ENCODE peak calls at places on chromosomes 5 and 9, in four cellular contexts. B is SK-N-SH, M is H1, D is HCT116. N is an unnamed sample.

GRCh38 chr5:181260720-181261319 is at the start of gene TRIM52:
- DNase-seq in B (peak; percentile 88), M (peak; percentile 94), D (peak; percentile 89), N (no peak)

GRCh38 chr5:176562189-176562588 is 13.0 kb downstream of the CDHR2 start:
- DNase-seq in B (no peak), M (no peak), D (no peak), N (no peak)

GRCh38 chr5:150289551-150290390 is at the start of gene CAMK2A:
- DNase-seq in B (peak; percentile 56), M (peak; percentile 68), D (no peak), N (no peak)

GRCh38 chr5:36528588-36528987 is 77.8 kb upstream of the SLC1A3 start:
- DNase-seq in B (no peak), M (no peak), D (no peak), N (no peak)

GRCh38 chr5:61496406-61497307 is 164.6 kb downstream of the ZSWIM6 start:
- DNase-seq in B (peak; percentile 37), M (no peak), D (no peak), N (no peak)

GRCh38 chr5:112492291-112492690 is 73.2 kb upstream of the EPB41L4A start:
- DNase-seq in B (peak; percentile 52), M (peak; percentile 56), D (peak; percentile 57), N (peak; percentile 25)

GRCh38 chr9:126410229-126410628 is 83.6 kb downstream of the MVB12B start:
- DNase-seq in B (no peak), M (no peak), D (no peak), N (no peak)

GRCh38 chr9:82513242-82513750 is 524.7 kb downstream of the SPATA31D1 start:
- DNase-seq in B (no peak), M (no peak), D (no peak), N (no peak)

GRCh38 chr9:32069169-32069813 is 315.2 kb upstream of the ACO1 start:
- DNase-seq in B (no peak), M (peak; percentile 45), D (no peak), N (no peak)

GRCh38 chr5:124274949-124275348 is 471.5 kb downstream of the ZNF608 start:
- DNase-seq in B (no peak), M (no peak), D (no peak), N (no peak)

GRCh38 chr5:42720242-42720641 is 36.4 kb upstream of the CCDC152 start:
- DNase-seq in B (no peak), M (no peak), D (no peak), N (no peak)
- TF ChIP-seq SIN3A in B (no peak), M (no peak), D (no peak), N (no peak)

DNA sequence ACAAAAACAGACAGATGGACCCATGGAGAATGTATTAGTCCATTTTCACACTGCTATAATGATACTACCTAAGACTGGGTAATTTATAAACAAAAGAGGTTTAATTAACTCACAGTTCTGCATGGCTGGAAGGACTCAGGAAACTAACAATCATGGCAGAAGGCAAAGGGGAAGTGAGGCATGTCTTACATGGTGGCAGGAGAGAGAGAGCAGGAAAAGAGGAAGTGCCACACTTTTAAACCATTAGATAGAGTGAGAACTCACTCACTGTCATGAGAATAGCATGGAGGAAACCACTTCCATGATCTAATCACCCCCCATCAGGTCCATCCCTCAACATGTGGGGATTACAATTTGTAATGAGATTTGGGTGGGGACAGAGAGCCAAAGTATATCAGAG is 808.9 kb downstream of the CDH12 start:
- DNase-seq in B (no peak), M (no peak), D (no peak), N (no peak)
- TF ChIP-seq SIN3A in B (no peak), M (no peak), D (no peak), N (no peak)

DNA sequence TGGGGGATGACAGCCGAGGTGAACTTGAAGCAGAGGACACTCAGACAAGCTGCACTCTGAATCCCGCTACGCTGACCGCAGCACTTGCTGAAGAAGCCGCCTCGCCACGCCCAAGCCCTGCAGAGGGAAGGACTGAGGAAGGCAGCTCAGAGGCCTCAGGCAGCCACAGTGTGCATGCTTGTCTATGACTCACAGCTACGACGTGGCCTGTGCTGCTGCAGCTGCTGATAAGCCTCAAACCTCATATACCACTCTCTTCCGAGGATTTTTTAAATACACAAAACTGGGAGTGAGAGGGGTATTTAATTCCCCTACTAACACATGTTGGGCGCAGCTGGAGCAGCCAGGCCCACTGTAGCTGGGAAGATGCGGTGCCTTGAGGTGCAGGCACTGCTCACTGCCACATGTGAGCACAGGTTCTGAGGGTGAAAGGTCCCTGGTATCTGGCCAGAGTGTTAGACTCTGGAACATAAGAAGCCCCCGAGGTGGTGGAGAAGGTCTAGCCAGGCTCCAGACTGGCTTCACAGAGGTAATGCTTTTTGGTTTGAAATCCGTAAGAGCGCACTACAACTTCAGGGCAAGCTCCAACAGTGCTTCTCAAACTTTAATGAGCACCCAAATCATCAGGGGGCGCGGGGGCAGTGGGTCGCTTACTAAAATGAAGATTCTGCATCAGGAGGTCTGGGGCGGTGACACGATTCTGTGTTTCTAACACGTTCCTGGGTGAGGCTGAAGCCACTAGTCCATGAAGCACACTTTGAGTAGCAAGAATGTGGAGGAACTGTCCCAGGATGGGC is 196.8 kb downstream of the AUH start:
- DNase-seq in B (no peak), M (no peak), D (peak; percentile 81), N (no peak)
- TF ChIP-seq SIN3A in B (no peak), M (no peak), D (no peak), N (no peak)

GRCh38 chr9:4620046-4620765 is 41.9 kb upstream of the PLPP6 start:
- DNase-seq in B (no peak), M (no peak), D (no peak), N (no peak)
- TF ChIP-seq SIN3A in B (no peak), M (no peak), D (no peak), N (no peak)

GRCh38 chr5:73119492-73120157 is 750 bp upstream of the TMEM171 start:
- DNase-seq in B (peak; percentile 33), M (peak; percentile 74), D (no peak), N (no peak)

GRCh38 chr5:73122875-73123810 is 2.8 kb downstream of the TMEM171 start:
- DNase-seq in B (no peak), M (peak; percentile 57), D (no peak), N (no peak)

GRCh38 chr5:73118331-73119011 is 1.9 kb upstream of the TMEM171 start:
- DNase-seq in B (peak; percentile 64), M (no peak), D (no peak), N (no peak)

GRCh38 chr5:73120222-73121108 is at the start of gene TMEM171:
- DNase-seq in B (peak; percentile 81), M (peak; percentile 76), D (peak; percentile 16), N (no peak)

GRCh38 chr5:73121109-73121443 is 701 bp downstream of the TMEM171 start:
- DNase-seq in B (no peak), M (no peak), D (no peak), N (no peak)
- TF ChIP-seq SIN3A in B (no peak), M (no peak), D (no peak), N (no peak)

GRCh38 chr5:7209583-7210139 is 186.3 kb upstream of the ADCY2 start:
- DNase-seq in B (no peak), M (no peak), D (no peak), N (no peak)

GRCh38 chr5:7207979-7208378 is 188.0 kb upstream of the ADCY2 start:
- DNase-seq in B (no peak), M (no peak), D (no peak), N (no peak)

GRCh38 chr5:7210549-7210948 is 185.4 kb upstream of the ADCY2 start:
- DNase-seq in B (no peak), M (no peak), D (no peak), N (no peak)

GRCh38 chr5:7213525-7213924 is 182.4 kb upstream of the ADCY2 start:
- DNase-seq in B (no peak), M (no peak), D (no peak), N (no peak)

GRCh38 chr5:7208911-7209310 is 187.0 kb upstream of the ADCY2 start:
- DNase-seq in B (no peak), M (no peak), D (no peak), N (no peak)
- TF ChIP-seq SIN3A in B (no peak), M (no peak), D (no peak), N (no peak)

GRCh38 chr9:6384732-6385131 is 28.3 kb upstream of the UHRF2 start:
- DNase-seq in B (no peak), M (no peak), D (no peak), N (no peak)

GRCh38 chr9:6382681-6383080 is 30.3 kb upstream of the UHRF2 start:
- DNase-seq in B (no peak), M (no peak), D (no peak), N (no peak)

DNA sequence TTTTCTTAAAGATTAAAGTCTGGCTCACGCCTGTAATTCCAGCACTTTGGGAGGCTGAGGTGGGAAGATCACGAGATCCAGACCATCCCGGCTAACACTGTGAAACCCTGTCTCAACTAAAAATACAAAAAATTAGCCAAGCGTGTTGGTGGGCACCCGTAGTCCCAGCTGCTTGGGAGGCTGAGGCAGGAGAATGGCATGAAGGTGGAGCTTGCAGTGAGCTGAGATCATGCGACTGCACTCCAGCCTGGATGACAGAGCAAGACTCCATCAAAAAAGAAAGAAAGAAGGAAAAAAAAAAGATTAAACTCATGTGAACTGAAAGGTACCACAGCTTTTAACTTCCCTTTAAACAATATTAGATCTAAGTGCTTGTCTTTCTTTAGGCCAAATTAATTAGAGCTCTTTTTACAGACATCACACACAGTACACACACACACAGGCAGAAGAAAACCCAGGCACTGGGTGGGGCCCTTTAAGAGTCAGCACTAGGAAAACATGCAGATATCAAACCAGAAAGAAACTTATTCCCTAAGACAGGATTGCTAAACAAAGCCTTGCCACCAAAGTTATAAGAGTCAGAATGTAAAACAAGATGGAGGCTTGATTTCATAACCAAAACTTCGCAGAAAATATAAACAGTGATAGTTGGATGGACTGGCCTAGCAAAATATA is 29.3 kb upstream of the UHRF2 start:
- DNase-seq in B (no peak), M (no peak), D (no peak), N (no peak)
- TF ChIP-seq SIN3A in B (no peak), M (no peak), D (no peak), N (no peak)

GRCh38 chr9:94945191-94946144 is 219.0 kb downstream of the AOPEP start:
- DNase-seq in B (no peak), M (no peak), D (no peak), N (peak; percentile 25)
- TF ChIP-seq SIN3A in B (no peak), M (no peak), D (no peak), N (no peak)

GRCh38 chr9:124202447-124202971 is 55.2 kb upstream of the NEK6 start:
- DNase-seq in B (no peak), M (no peak), D (no peak), N (no peak)
- TF ChIP-seq SIN3A in B (no peak), M (no peak), D (no peak), N (no peak)

DNA sequence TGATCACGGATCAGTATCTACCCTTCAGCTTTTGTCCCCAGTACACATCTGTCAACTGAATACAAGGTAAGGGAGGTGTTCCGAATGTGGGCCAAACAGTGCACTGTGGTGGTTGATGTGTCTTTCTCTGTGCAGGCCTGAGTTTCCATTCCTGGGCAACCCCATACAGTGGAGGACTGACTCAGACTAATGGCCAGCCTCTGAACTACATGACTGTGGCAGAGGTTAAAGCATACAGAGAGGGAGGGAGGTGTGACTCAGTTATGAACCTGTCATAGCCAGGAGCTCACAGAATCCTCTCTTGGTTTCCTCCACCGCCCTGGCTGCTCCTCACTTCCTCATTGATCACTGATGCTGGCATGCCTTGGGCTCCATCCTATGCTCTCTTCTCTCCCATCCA is 136.4 kb upstream of the TAS2R1 start:
- DNase-seq in B (no peak), M (no peak), D (no peak), N (no peak)
- TF ChIP-seq SIN3A in B (no peak), M (no peak), D (no peak), N (no peak)